ENCODE peak calls at places on chromosomes 4 and X, in seven cellular contexts. U, T, W, V, L, I and D are unnamed samples.

GRCh38 chr4:82422616-82423015 is 7.6 kb downstream of the HNRNPDL start:
- DNase-seq in L (no peak), I (no peak), T (no peak), V (no peak), W (no peak), U (no peak), D (no peak)

GRCh38 chr4:20158195-20158594 is 93.5 kb upstream of the SLIT2 start:
- DNase-seq in I (no peak), L (no peak), T (no peak), U (no peak), V (no peak), W (no peak), D (no peak)

GRCh38 chr4:147984065-147984777 is 252.3 kb downstream of the ARHGAP10 start:
- DNase-seq in T (peak), I (no peak), U (no peak), V (peak), W (no peak), L (peak), D (peak)

GRCh38 chr4:164937576-164938270 is 39.7 kb downstream of the TRIM61 start:
- DNase-seq in V (no peak), I (no peak), T (no peak), U (no peak), L (no peak), W (peak), D (no peak)

GRCh38 chr4:71689822-71690221 is 94.1 kb downstream of the GC start:
- DNase-seq in T (no peak), V (no peak), U (no peak), W (no peak), I (no peak), L (no peak), D (no peak)

GRCh38 chr4:112036881-112037280 is 108.4 kb upstream of the FAM241A start:
- DNase-seq in I (no peak), W (no peak), U (no peak), L (no peak), T (no peak), V (no peak), D (no peak)

GRCh38 chr4:55138367-55138766 is 13.0 kb upstream of the KDR start:
- DNase-seq in V (no peak), L (no peak), W (no peak), I (no peak), U (no peak), T (no peak), D (no peak)

GRCh38 chr4:174138616-174139015 is 144.9 kb downstream of the FBXO8 start:
- DNase-seq in V (no peak), T (no peak), W (no peak), L (no peak), I (no peak), U (no peak), D (no peak)

GRCh38 chr4:83043801-83044407 is 8.9 kb downstream of the COPS4 start:
- DNase-seq in U (no peak), W (no peak), T (no peak), L (no peak), V (no peak), I (no peak), D (no peak)

GRCh38 chr4:4412661-4413372 is 25.9 kb downstream of the NSG1 start:
- DNase-seq in I (no peak), L (no peak), U (peak), T (no peak), W (no peak), V (no peak), D (no peak)

GRCh38 chr4:128600996-128601857 is 208.3 kb upstream of the JADE1 start:
- DNase-seq in T (peak), U (peak), L (peak), I (no peak), V (peak), W (peak), D (peak)

GRCh38 chr4:123488916-123489315 is 92.3 kb downstream of the SPRY1 start:
- DNase-seq in U (no peak), L (no peak), I (no peak), W (no peak), V (no peak), T (no peak), D (no peak)

GRCh38 chr4:13905543-13905942 is 278.0 kb upstream of the BOD1L1 start:
- DNase-seq in T (no peak), W (no peak), L (no peak), U (no peak), I (no peak), V (no peak), D (no peak)

GRCh38 chrX:48523682-48524081 is 2.1 kb downstream of the EBP start:
- DNase-seq in W (no peak), L (no peak), U (no peak), T (no peak), I (no peak), V (no peak), D (no peak)

GRCh38 chr4:82799006-82799881 is 648 bp upstream of the SCD5 start:
- DNase-seq in T (no peak), V (no peak), W (no peak), U (peak), I (no peak), L (peak), D (no peak)

GRCh38 chr4:150229538-150229937 is 151.3 kb downstream of the DCLK2 start:
- DNase-seq in U (no peak), W (no peak), I (no peak), V (no peak), L (peak), T (no peak), D (peak)

GRCh38 chr4:6701371-6701770 is 7.7 kb downstream of the S100P start:
- DNase-seq in T (no peak), L (no peak), W (no peak), I (no peak), V (no peak), U (no peak), D (no peak)

GRCh38 chrX:39985551-39985950 is 112.2 kb downstream of the BCOR start:
- DNase-seq in T (no peak), V (no peak), L (no peak), U (no peak), W (no peak), I (no peak), D (no peak)

GRCh38 chrX:129934952-129935351 is 29.0 kb downstream of the UTP14A start:
- DNase-seq in W (no peak), T (no peak), I (no peak), L (no peak), U (no peak), V (no peak), D (no peak)

GRCh38 chrX:48458711-48459110 is 11.3 kb downstream of the SLC38A5 start:
- DNase-seq in I (no peak), L (no peak), W (no peak), T (no peak), U (no peak), V (no peak), D (no peak)

GRCh38 chrX:107029752-107030151 is 29.7 kb upstream of the MORC4 start:
- DNase-seq in I (no peak), L (no peak), U (no peak), V (no peak), W (no peak), T (no peak), D (no peak)

GRCh38 chrX:43968347-43968746 is 4.8 kb downstream of the NDP start:
- DNase-seq in V (no peak), I (no peak), L (no peak), U (no peak), W (no peak), T (no peak), D (no peak)

GRCh38 chr4:184433258-184433892 is 41.0 kb downstream of the IRF2 start:
- DNase-seq in V (no peak), L (no peak), W (no peak), T (no peak), U (no peak), I (no peak), D (no peak)

GRCh38 chr4:22345678-22346077 is 170.2 kb downstream of the ADGRA3 start:
- DNase-seq in U (no peak), W (no peak), V (no peak), L (no peak), I (no peak), T (no peak), D (no peak)